ENCODE peak calls at places on chromosome 5, in eight cellular contexts. Y is nephron progenitor cell; O is cardiac fibroblast; J is stimulated activated CD4-positive, alpha-beta T cell treated with anti-CD3 and anti-CD28 coated beads, TNF-alpha, amount 100 ng/mL, for 1 hour; G is NCI-H1092 treated with DMSO at 0.1 percent for 48 hours; I is activated CD4-positive, alpha-beta T cell treated with anti-CD3 and anti-CD28 coated beads, Interleukin-2, amount 50 U/mL, for 1 hour; P is RPMI7951; N is activated effector memory CD4-positive, alpha-beta T cell treated with Interleukin-2 at 50 U/mL for 16 hours. D is an unnamed sample.

GRCh38 chr5:93117753-93118531 is 463.1 kb downstream of the NR2F1-AS1 start:
- DNase-seq in Y (no peak), O (peak), J (no peak), G (no peak), I (no peak), P (peak), N (no peak), D (peak)

GRCh38 chr5:170960567-170960966 is 98.7 kb downstream of the RANBP17 start:
- DNase-seq in Y (no peak), O (peak), J (no peak), G (no peak), I (no peak), P (no peak), N (no peak), D (no peak)

GRCh38 chr5:151751091-151751490 is 7.3 kb downstream of the ATOX1 start:
- DNase-seq in Y (no peak), O (peak), J (no peak), G (no peak), I (no peak), P (no peak), N (no peak), D (peak)

GRCh38 chr5:98564836-98565235 is 208.6 kb upstream of the RGMB start:
- DNase-seq in Y (no peak), O (peak), J (no peak), G (no peak), I (no peak), P (no peak), N (no peak), D (no peak)

GRCh38 chr5:106862450-106863193 is 808.1 kb downstream of the EFNA5 start:
- DNase-seq in Y (no peak), O (peak), J (no peak), G (no peak), I (no peak), P (peak), N (no peak), D (peak)

GRCh38 chr5:147639303-147639702 is 129.4 kb upstream of the DPYSL3 start:
- DNase-seq in Y (no peak), O (no peak), J (no peak), G (no peak), I (no peak), P (no peak), N (no peak), D (no peak)

GRCh38 chr5:177297922-177298321 is 5.6 kb downstream of the RAB24 start:
- DNase-seq in Y (no peak), O (no peak), J (no peak), G (no peak), I (no peak), P (no peak), N (no peak), D (no peak)

GRCh38 chr5:122256388-122256787 is 55.6 kb upstream of the SNCAIP start:
- DNase-seq in Y (no peak), O (no peak), J (no peak), G (no peak), I (no peak), P (no peak), N (no peak), D (no peak)

GRCh38 chr5:53161876-53162275 is 52.3 kb upstream of the MOCS2 start:
- DNase-seq in Y (no peak), O (peak), J (no peak), G (no peak), I (no peak), P (peak), N (no peak), D (peak)

GRCh38 chr5:2000591-2000990 is 117.9 kb upstream of the IRX4 start:
- DNase-seq in Y (no peak), O (no peak), J (no peak), G (no peak), I (no peak), P (no peak), N (no peak), D (no peak)

GRCh38 chr5:54659651-54660050 is 142.1 kb downstream of the SNX18 start:
- DNase-seq in Y (no peak), O (no peak), J (no peak), G (no peak), I (no peak), P (peak), N (no peak), D (peak)

GRCh38 chr5:164600166-164600715 is 1094.8 kb downstream of the MAT2B start:
- DNase-seq in Y (no peak), O (peak), J (no peak), G (no peak), I (no peak), P (peak), N (no peak), D (peak)

GRCh38 chr5:141512390-141513020 is 23.6 kb downstream of the PCDHGC5 start:
- DNase-seq in Y (peak), O (peak), J (peak), G (peak), I (peak), P (peak), N (peak), D (peak)

GRCh38 chr5:138149530-138149929 is 10.3 kb upstream of the NME5 start:
- DNase-seq in Y (no peak), O (peak), J (no peak), G (no peak), I (no peak), P (peak), N (no peak), D (peak)

GRCh38 chr5:83306572-83307241 is 164.8 kb upstream of the VCAN start:
- DNase-seq in Y (no peak), O (peak), J (no peak), G (no peak), I (no peak), P (peak), N (no peak), D (peak)

GRCh38 chr5:78127875-78128274 is 166.6 kb downstream of the AP3B1 start:
- DNase-seq in Y (peak), O (no peak), J (no peak), G (no peak), I (no peak), P (no peak), N (no peak), D (no peak)

GRCh38 chr5:40240111-40240510 is 439.6 kb upstream of the PTGER4 start:
- DNase-seq in Y (no peak), O (peak), J (no peak), G (no peak), I (no peak), P (peak), N (no peak), D (peak)

GRCh38 chr5:9670371-9670770 is 40.2 kb upstream of the TAS2R1 start:
- DNase-seq in Y (no peak), O (no peak), J (no peak), G (no peak), I (no peak), P (peak), N (no peak), D (peak)

GRCh38 chr5:167207081-167207480 is 1084.4 kb upstream of the WWC1 start:
- DNase-seq in Y (no peak), O (peak), J (no peak), G (no peak), I (no peak), P (peak), N (no peak), D (peak)

GRCh38 chr5:166032601-166033000 is 2258.8 kb upstream of the WWC1 start:
- DNase-seq in Y (no peak), O (no peak), J (no peak), G (no peak), I (no peak), P (no peak), N (no peak), D (no peak)

GRCh38 chr5:154652746-154653417 is 102.3 kb upstream of the LARP1 start:
- DNase-seq in Y (no peak), O (peak), J (no peak), G (no peak), I (no peak), P (no peak), N (no peak), D (no peak)

GRCh38 chr5:112973036-112973435 is 3.6 kb upstream of the DCP2 start:
- DNase-seq in Y (no peak), O (no peak), J (no peak), G (no peak), I (no peak), P (no peak), N (no peak), D (no peak)

GRCh38 chr5:176133289-176133870 is 104.8 kb upstream of the SIMC1 start:
- DNase-seq in Y (peak), O (no peak), J (no peak), G (no peak), I (peak), P (no peak), N (no peak), D (no peak)

GRCh38 chr5:108212775-108213346 is 169.0 kb downstream of the FBXL17 start:
- DNase-seq in Y (peak), O (peak), J (no peak), G (no peak), I (no peak), P (no peak), N (no peak), D (peak)

GRCh38 chr5:149036168-149036567 is 26.7 kb downstream of the SH3TC2 start:
- DNase-seq in Y (no peak), O (no peak), J (no peak), G (no peak), I (no peak), P (no peak), N (no peak), D (no peak)

GRCh38 chr5:151585970-151586369 is 5.2 kb downstream of the FAT2 start:
- DNase-seq in Y (no peak), O (no peak), J (no peak), G (peak), I (no peak), P (peak), N (no peak), D (peak)

GRCh38 chr5:95955996-95956899 is 5.4 kb downstream of the ELL2 start:
- DNase-seq in Y (no peak), O (peak), J (no peak), G (no peak), I (no peak), P (peak), N (no peak), D (no peak)

GRCh38 chr5:147576646-147577535 is 67.0 kb upstream of the DPYSL3 start:
- DNase-seq in Y (peak), O (peak), J (no peak), G (no peak), I (peak), P (peak), N (no peak), D (peak)

GRCh38 chr5:143427122-143427735 is 23.7 kb upstream of the NR3C1 start:
- DNase-seq in Y (no peak), O (no peak), J (no peak), G (no peak), I (no peak), P (no peak), N (no peak), D (no peak)

GRCh38 chr5:79133121-79133656 is 21.6 kb downstream of the BHMT start:
- DNase-seq in Y (no peak), O (peak), J (no peak), G (peak), I (no peak), P (peak), N (no peak), D (peak)

GRCh38 chr5:107651326-107651725 is 19.4 kb downstream of the EFNA5 start:
- DNase-seq in Y (no peak), O (no peak), J (no peak), G (no peak), I (no peak), P (no peak), N (no peak), D (no peak)

GRCh38 chr5:17441351-17441750 is 56.7 kb upstream of the TAF11L2 start:
- DNase-seq in Y (no peak), O (peak), J (no peak), G (no peak), I (no peak), P (no peak), N (no peak), D (peak)

GRCh38 chr5:81755320-81755719 is 4.4 kb upstream of the SSBP2 start:
- DNase-seq in Y (no peak), O (peak), J (no peak), G (no peak), I (no peak), P (peak), N (no peak), D (peak)

D was measured in M059J.